ENCODE peak calls at places on chromosome 19, in six cellular contexts. One of them, this sample, is unnamed.

GRCh38 chr19:2455481-2456300 is 1.1 kb downstream of the LMNB2 start:
- DNase-seq in left colon: peak
- DNase-seq in cardiac muscle cell: peak
- DNase-seq in stimulated activated CD8-positive, alpha-beta memory T cell treated with anti-CD3 and anti-CD28 coated beads, Interleukin-15, amount 100 ng/mL, for 1 hour: no peak
- DNase-seq in AG04450: no peak
- DNase-seq in ACHN: peak
- DNase-seq in this sample: no peak

GRCh38 chr19:46574533-46574932 is 26.6 kb upstream of the CALM3 start:
- DNase-seq in left colon: no peak
- DNase-seq in cardiac muscle cell: peak
- DNase-seq in stimulated activated CD8-positive, alpha-beta memory T cell treated with anti-CD3 and anti-CD28 coated beads, Interleukin-15, amount 100 ng/mL, for 1 hour: no peak
- DNase-seq in AG04450: no peak
- DNase-seq in ACHN: no peak
- DNase-seq in this sample: no peak

GRCh38 chr19:53394522-53394973 is 401 bp upstream of the ZNF765 start:
- DNase-seq in left colon: peak
- DNase-seq in cardiac muscle cell: peak
- DNase-seq in stimulated activated CD8-positive, alpha-beta memory T cell treated with anti-CD3 and anti-CD28 coated beads, Interleukin-15, amount 100 ng/mL, for 1 hour: no peak
- DNase-seq in AG04450: no peak
- DNase-seq in ACHN: no peak
- DNase-seq in this sample: peak

GRCh38 chr19:34676697-34677385 is at the start of gene SCGB2B2:
- DNase-seq in left colon: peak
- DNase-seq in cardiac muscle cell: no peak
- DNase-seq in stimulated activated CD8-positive, alpha-beta memory T cell treated with anti-CD3 and anti-CD28 coated beads, Interleukin-15, amount 100 ng/mL, for 1 hour: no peak
- DNase-seq in AG04450: no peak
- DNase-seq in ACHN: no peak
- DNase-seq in this sample: no peak

GRCh38 chr19:58409010-58409790 is 751 bp downstream of the ZNF584 start:
- DNase-seq in left colon: no peak
- DNase-seq in cardiac muscle cell: peak
- DNase-seq in stimulated activated CD8-positive, alpha-beta memory T cell treated with anti-CD3 and anti-CD28 coated beads, Interleukin-15, amount 100 ng/mL, for 1 hour: no peak
- DNase-seq in AG04450: no peak
- DNase-seq in ACHN: peak
- DNase-seq in this sample: no peak

GRCh38 chr19:17306285-17306714 is 628 bp downstream of the MRPL34 start:
- DNase-seq in left colon: no peak
- DNase-seq in cardiac muscle cell: no peak
- DNase-seq in stimulated activated CD8-positive, alpha-beta memory T cell treated with anti-CD3 and anti-CD28 coated beads, Interleukin-15, amount 100 ng/mL, for 1 hour: no peak
- DNase-seq in AG04450: no peak
- DNase-seq in ACHN: no peak
- DNase-seq in this sample: no peak

GRCh38 chr19:23440207-23440606 is 44.9 kb upstream of the ZNF91 start:
- DNase-seq in left colon: no peak
- DNase-seq in cardiac muscle cell: no peak
- DNase-seq in stimulated activated CD8-positive, alpha-beta memory T cell treated with anti-CD3 and anti-CD28 coated beads, Interleukin-15, amount 100 ng/mL, for 1 hour: no peak
- DNase-seq in AG04450: no peak
- DNase-seq in ACHN: peak
- DNase-seq in this sample: no peak

GRCh38 chr19:409515-410242 is 732 bp upstream of the C2CD4C start:
- DNase-seq in left colon: peak
- DNase-seq in cardiac muscle cell: no peak
- DNase-seq in stimulated activated CD8-positive, alpha-beta memory T cell treated with anti-CD3 and anti-CD28 coated beads, Interleukin-15, amount 100 ng/mL, for 1 hour: no peak
- DNase-seq in AG04450: no peak
- DNase-seq in ACHN: no peak
- DNase-seq in this sample: no peak

GRCh38 chr19:49061445-49061844 is 3.2 kb downstream of the NTF4 start:
- DNase-seq in left colon: no peak
- DNase-seq in cardiac muscle cell: no peak
- DNase-seq in stimulated activated CD8-positive, alpha-beta memory T cell treated with anti-CD3 and anti-CD28 coated beads, Interleukin-15, amount 100 ng/mL, for 1 hour: no peak
- DNase-seq in AG04450: no peak
- DNase-seq in ACHN: no peak
- DNase-seq in this sample: no peak

GRCh38 chr19:46945668-46946067 is 74.0 kb upstream of the NPAS1 start:
- DNase-seq in left colon: no peak
- DNase-seq in cardiac muscle cell: peak
- DNase-seq in stimulated activated CD8-positive, alpha-beta memory T cell treated with anti-CD3 and anti-CD28 coated beads, Interleukin-15, amount 100 ng/mL, for 1 hour: no peak
- DNase-seq in AG04450: no peak
- DNase-seq in ACHN: no peak
- DNase-seq in this sample: no peak

GRCh38 chr19:39676004-39676403 is 20.3 kb downstream of the LGALS16 start:
- DNase-seq in left colon: no peak
- DNase-seq in cardiac muscle cell: no peak
- DNase-seq in stimulated activated CD8-positive, alpha-beta memory T cell treated with anti-CD3 and anti-CD28 coated beads, Interleukin-15, amount 100 ng/mL, for 1 hour: no peak
- DNase-seq in AG04450: no peak
- DNase-seq in ACHN: no peak
- DNase-seq in this sample: no peak

GRCh38 chr19:7970716-7971448 is 27.4 kb upstream of the TIMM44 start:
- DNase-seq in left colon: no peak
- DNase-seq in cardiac muscle cell: peak
- DNase-seq in stimulated activated CD8-positive, alpha-beta memory T cell treated with anti-CD3 and anti-CD28 coated beads, Interleukin-15, amount 100 ng/mL, for 1 hour: no peak
- DNase-seq in AG04450: no peak
- DNase-seq in ACHN: peak
- DNase-seq in this sample: no peak

GRCh38 chr19:47885067-47885463 is 1.1 kb downstream of the SULT2A1 start:
- DNase-seq in left colon: no peak
- DNase-seq in cardiac muscle cell: no peak
- DNase-seq in stimulated activated CD8-positive, alpha-beta memory T cell treated with anti-CD3 and anti-CD28 coated beads, Interleukin-15, amount 100 ng/mL, for 1 hour: no peak
- DNase-seq in AG04450: no peak
- DNase-seq in ACHN: no peak
- DNase-seq in this sample: no peak

This sample was measured in AG09319.